ENCODE peak calls at places on chromosomes 3 and 15, in eight cellular contexts. One of them, this sample, is unnamed.

GRCh38 chr3:38980972-38981371 is 70.8 kb downstream of the SCN11A start:
- DNase-seq in RPMI8226: no peak
- DNase-seq in GM04504: no peak
- DNase-seq in T-helper 9 cell: no peak
- DNase-seq in AML-193: no peak
- DNase-seq in epithelial cell of esophagus: no peak
- DNase-seq in iris pigment epithelial cell: no peak
- DNase-seq in choroid plexus epithelial cell: no peak
- DNase-seq in this sample: peak

GRCh38 chr3:48042071-48042760 is 26.0 kb upstream of the MAP4 start:
- DNase-seq in RPMI8226: no peak
- DNase-seq in GM04504: no peak
- DNase-seq in T-helper 9 cell: no peak
- DNase-seq in AML-193: no peak
- DNase-seq in epithelial cell of esophagus: peak
- DNase-seq in iris pigment epithelial cell: peak
- DNase-seq in choroid plexus epithelial cell: peak
- DNase-seq in this sample: no peak

GRCh38 chr3:51358981-51359380 is 26.1 kb upstream of the MANF start:
- DNase-seq in RPMI8226: no peak
- DNase-seq in GM04504: no peak
- DNase-seq in T-helper 9 cell: no peak
- DNase-seq in AML-193: no peak
- DNase-seq in epithelial cell of esophagus: no peak
- DNase-seq in iris pigment epithelial cell: no peak
- DNase-seq in choroid plexus epithelial cell: no peak
- DNase-seq in this sample: no peak

GRCh38 chr3:51388286-51389029 is 2.6 kb upstream of the RBM15B start:
- DNase-seq in RPMI8226: no peak
- DNase-seq in GM04504: no peak
- DNase-seq in T-helper 9 cell: no peak
- DNase-seq in AML-193: peak
- DNase-seq in epithelial cell of esophagus: peak
- DNase-seq in iris pigment epithelial cell: no peak
- DNase-seq in choroid plexus epithelial cell: peak
- DNase-seq in this sample: peak

GRCh38 chr15:51133140-51133630 is 38.5 kb upstream of the TNFAIP8L3 start:
- DNase-seq in RPMI8226: no peak
- DNase-seq in GM04504: no peak
- DNase-seq in T-helper 9 cell: no peak
- DNase-seq in AML-193: no peak
- DNase-seq in epithelial cell of esophagus: peak
- DNase-seq in iris pigment epithelial cell: no peak
- DNase-seq in choroid plexus epithelial cell: no peak
- DNase-seq in this sample: no peak

GRCh38 chr3:49803464-49804140 is 541 bp downstream of the INKA1 start:
- DNase-seq in RPMI8226: peak
- DNase-seq in GM04504: no peak
- DNase-seq in T-helper 9 cell: peak
- DNase-seq in AML-193: peak
- DNase-seq in epithelial cell of esophagus: peak
- DNase-seq in iris pigment epithelial cell: peak
- DNase-seq in choroid plexus epithelial cell: peak
- DNase-seq in this sample: peak

GRCh38 chr3:151169700-151170224 is 33.3 kb downstream of the GPR171 start:
- DNase-seq in RPMI8226: peak
- DNase-seq in GM04504: no peak
- DNase-seq in T-helper 9 cell: no peak
- DNase-seq in AML-193: peak
- DNase-seq in epithelial cell of esophagus: no peak
- DNase-seq in iris pigment epithelial cell: no peak
- DNase-seq in choroid plexus epithelial cell: no peak
- DNase-seq in this sample: peak

GRCh38 chr3:94004301-94004910 is 24.0 kb downstream of the STX19 start:
- DNase-seq in RPMI8226: peak
- DNase-seq in GM04504: peak
- DNase-seq in T-helper 9 cell: no peak
- DNase-seq in AML-193: peak
- DNase-seq in epithelial cell of esophagus: peak
- DNase-seq in iris pigment epithelial cell: peak
- DNase-seq in choroid plexus epithelial cell: peak
- DNase-seq in this sample: peak

GRCh38 chr15:76844096-76844495 is 61.0 kb downstream of the SCAPER start:
- DNase-seq in RPMI8226: no peak
- DNase-seq in GM04504: no peak
- DNase-seq in T-helper 9 cell: no peak
- DNase-seq in AML-193: no peak
- DNase-seq in epithelial cell of esophagus: peak
- DNase-seq in iris pigment epithelial cell: peak
- DNase-seq in choroid plexus epithelial cell: peak
- DNase-seq in this sample: no peak

GRCh38 chr3:106130384-106131084 is 261.7 kb upstream of the CBLB start:
- DNase-seq in RPMI8226: no peak
- DNase-seq in GM04504: peak
- DNase-seq in T-helper 9 cell: no peak
- DNase-seq in AML-193: no peak
- DNase-seq in epithelial cell of esophagus: peak
- DNase-seq in iris pigment epithelial cell: peak
- DNase-seq in choroid plexus epithelial cell: peak
- DNase-seq in this sample: peak

GRCh38 chr3:20637729-20638128 is 451.7 kb upstream of the SGO1 start:
- DNase-seq in RPMI8226: no peak
- DNase-seq in GM04504: no peak
- DNase-seq in T-helper 9 cell: no peak
- DNase-seq in AML-193: no peak
- DNase-seq in epithelial cell of esophagus: no peak
- DNase-seq in iris pigment epithelial cell: peak
- DNase-seq in choroid plexus epithelial cell: no peak
- DNase-seq in this sample: no peak

GRCh38 chr15:59587085-59587826 is 24.3 kb upstream of the GCNT3 start:
- DNase-seq in RPMI8226: no peak
- DNase-seq in GM04504: no peak
- DNase-seq in T-helper 9 cell: no peak
- DNase-seq in AML-193: no peak
- DNase-seq in epithelial cell of esophagus: peak
- DNase-seq in iris pigment epithelial cell: no peak
- DNase-seq in choroid plexus epithelial cell: no peak
- DNase-seq in this sample: no peak

GRCh38 chr3:197750396-197750831 is 731 bp downstream of the FYTTD1 start:
- DNase-seq in RPMI8226: peak
- DNase-seq in GM04504: no peak
- DNase-seq in T-helper 9 cell: peak
- DNase-seq in AML-193: peak
- DNase-seq in epithelial cell of esophagus: peak
- DNase-seq in iris pigment epithelial cell: peak
- DNase-seq in choroid plexus epithelial cell: peak
- DNase-seq in this sample: peak

GRCh38 chr15:38130739-38131498 is 121.7 kb upstream of the SPRED1 start:
- DNase-seq in RPMI8226: peak
- DNase-seq in GM04504: peak
- DNase-seq in T-helper 9 cell: no peak
- DNase-seq in AML-193: peak
- DNase-seq in epithelial cell of esophagus: peak
- DNase-seq in iris pigment epithelial cell: peak
- DNase-seq in choroid plexus epithelial cell: peak
- DNase-seq in this sample: peak

GRCh38 chr3:124351430-124352142 is 359.7 kb upstream of the ROPN1 start:
- DNase-seq in RPMI8226: peak
- DNase-seq in GM04504: peak
- DNase-seq in T-helper 9 cell: no peak
- DNase-seq in AML-193: peak
- DNase-seq in epithelial cell of esophagus: peak
- DNase-seq in iris pigment epithelial cell: peak
- DNase-seq in choroid plexus epithelial cell: peak
- DNase-seq in this sample: peak

GRCh38 chr15:78102741-78103140 is 10.4 kb downstream of the SH2D7 start:
- DNase-seq in RPMI8226: no peak
- DNase-seq in GM04504: no peak
- DNase-seq in T-helper 9 cell: no peak
- DNase-seq in AML-193: no peak
- DNase-seq in epithelial cell of esophagus: no peak
- DNase-seq in iris pigment epithelial cell: no peak
- DNase-seq in choroid plexus epithelial cell: no peak
- DNase-seq in this sample: no peak

GRCh38 chr15:50484781-50485180 is 60.6 kb downstream of the USP8 start:
- DNase-seq in RPMI8226: no peak
- DNase-seq in GM04504: no peak
- DNase-seq in T-helper 9 cell: no peak
- DNase-seq in AML-193: no peak
- DNase-seq in epithelial cell of esophagus: no peak
- DNase-seq in iris pigment epithelial cell: no peak
- DNase-seq in choroid plexus epithelial cell: no peak
- DNase-seq in this sample: no peak

GRCh38 chr3:135161425-135161824 is 366.4 kb downstream of the EPHB1 start:
- DNase-seq in RPMI8226: no peak
- DNase-seq in GM04504: no peak
- DNase-seq in T-helper 9 cell: no peak
- DNase-seq in AML-193: no peak
- DNase-seq in epithelial cell of esophagus: no peak
- DNase-seq in iris pigment epithelial cell: no peak
- DNase-seq in choroid plexus epithelial cell: no peak
- DNase-seq in this sample: no peak

GRCh38 chr3:188624384-188624783 is 470.4 kb downstream of the LPP start:
- DNase-seq in RPMI8226: no peak
- DNase-seq in GM04504: no peak
- DNase-seq in T-helper 9 cell: no peak
- DNase-seq in AML-193: no peak
- DNase-seq in epithelial cell of esophagus: no peak
- DNase-seq in iris pigment epithelial cell: peak
- DNase-seq in choroid plexus epithelial cell: peak
- DNase-seq in this sample: no peak

GRCh38 chr3:127796751-127797150 is 25.6 kb downstream of the MGLL start:
- DNase-seq in RPMI8226: no peak
- DNase-seq in GM04504: no peak
- DNase-seq in T-helper 9 cell: no peak
- DNase-seq in AML-193: no peak
- DNase-seq in epithelial cell of esophagus: no peak
- DNase-seq in iris pigment epithelial cell: no peak
- DNase-seq in choroid plexus epithelial cell: no peak
- DNase-seq in this sample: no peak

GRCh38 chr15:87609909-87610308 is 646.6 kb downstream of the NTRK3 start:
- DNase-seq in RPMI8226: no peak
- DNase-seq in GM04504: no peak
- DNase-seq in T-helper 9 cell: no peak
- DNase-seq in AML-193: no peak
- DNase-seq in epithelial cell of esophagus: no peak
- DNase-seq in iris pigment epithelial cell: no peak
- DNase-seq in choroid plexus epithelial cell: no peak
- DNase-seq in this sample: peak

GRCh38 chr15:60520825-60521368 is 42.0 kb upstream of the ICE2 start:
- DNase-seq in RPMI8226: peak
- DNase-seq in GM04504: no peak
- DNase-seq in T-helper 9 cell: peak
- DNase-seq in AML-193: peak
- DNase-seq in epithelial cell of esophagus: peak
- DNase-seq in iris pigment epithelial cell: peak
- DNase-seq in choroid plexus epithelial cell: peak
- DNase-seq in this sample: peak

GRCh38 chr3:120496278-120496975 is 45.6 kb upstream of the FSTL1 start:
- DNase-seq in RPMI8226: no peak
- DNase-seq in GM04504: peak
- DNase-seq in T-helper 9 cell: no peak
- DNase-seq in AML-193: no peak
- DNase-seq in epithelial cell of esophagus: peak
- DNase-seq in iris pigment epithelial cell: peak
- DNase-seq in choroid plexus epithelial cell: peak
- DNase-seq in this sample: no peak

GRCh38 chr3:178291555-178291954 is 244.7 kb upstream of the KCNMB2 start:
- DNase-seq in RPMI8226: no peak
- DNase-seq in GM04504: no peak
- DNase-seq in T-helper 9 cell: no peak
- DNase-seq in AML-193: no peak
- DNase-seq in epithelial cell of esophagus: no peak
- DNase-seq in iris pigment epithelial cell: no peak
- DNase-seq in choroid plexus epithelial cell: no peak
- DNase-seq in this sample: no peak

GRCh38 chr3:125317761-125318496 is 57.2 kb downstream of the ZNF148 start:
- DNase-seq in RPMI8226: no peak
- DNase-seq in GM04504: no peak
- DNase-seq in T-helper 9 cell: no peak
- DNase-seq in AML-193: no peak
- DNase-seq in epithelial cell of esophagus: peak
- DNase-seq in iris pigment epithelial cell: no peak
- DNase-seq in choroid plexus epithelial cell: no peak
- DNase-seq in this sample: no peak

GRCh38 chr15:35209838-35210237 is 124.7 kb upstream of the NANOGP8 start:
- DNase-seq in RPMI8226: no peak
- DNase-seq in GM04504: no peak
- DNase-seq in T-helper 9 cell: no peak
- DNase-seq in AML-193: no peak
- DNase-seq in epithelial cell of esophagus: no peak
- DNase-seq in iris pigment epithelial cell: peak
- DNase-seq in choroid plexus epithelial cell: peak
- DNase-seq in this sample: no peak

GRCh38 chr3:99396651-99397050 is 241.7 kb upstream of the COL8A1 start:
- DNase-seq in RPMI8226: no peak
- DNase-seq in GM04504: peak
- DNase-seq in T-helper 9 cell: no peak
- DNase-seq in AML-193: no peak
- DNase-seq in epithelial cell of esophagus: no peak
- DNase-seq in iris pigment epithelial cell: no peak
- DNase-seq in choroid plexus epithelial cell: no peak
- DNase-seq in this sample: no peak